ENCODE peak calls at places on chromosome 21, in five cellular contexts. One of them, this sample, is unnamed.

GRCh38 chr21:15063081-15063820 is 1.5 kb downstream of the NRIP1 start:
- DNase-seq in IMR-90: peak; percentile 18
- DNase-seq in body of pancreas: no peak
- DNase-seq in PC-3: peak; percentile 43
- DNase-seq in breast epithelium: no peak
- DNase-seq in this sample: no peak

GRCh38 chr21:15210235-15210678 is 145.5 kb upstream of the NRIP1 start:
- DNase-seq in IMR-90: no peak
- DNase-seq in body of pancreas: peak; percentile 56
- DNase-seq in PC-3: peak; percentile 94
- DNase-seq in breast epithelium: peak; percentile 22
- DNase-seq in this sample: peak; percentile 10

GRCh38 chr21:31110430-31110829 is 72.2 kb upstream of the KRTAP19-8 start:
- DNase-seq in IMR-90: no peak
- DNase-seq in body of pancreas: no peak
- DNase-seq in PC-3: no peak
- DNase-seq in breast epithelium: no peak
- DNase-seq in this sample: no peak

GRCh38 chr21:36246080-36246631 is 73.8 kb upstream of the MORC3 start:
- DNase-seq in IMR-90: no peak
- DNase-seq in body of pancreas: peak; percentile 37
- DNase-seq in PC-3: no peak
- DNase-seq in breast epithelium: peak; percentile 28
- DNase-seq in this sample: no peak

GRCh38 chr21:28421716-28422480 is 570.8 kb downstream of the LTN1 start:
- DNase-seq in IMR-90: peak; percentile 78
- DNase-seq in body of pancreas: no peak
- DNase-seq in PC-3: peak; percentile 58
- DNase-seq in breast epithelium: no peak
- DNase-seq in this sample: no peak

GRCh38 chr21:29540289-29540688 is 241.6 kb downstream of the BACH1 start:
- DNase-seq in IMR-90: peak; percentile 31
- DNase-seq in body of pancreas: no peak
- DNase-seq in PC-3: no peak
- DNase-seq in breast epithelium: no peak
- DNase-seq in this sample: no peak

GRCh38 chr21:32626633-32627196 is 14.5 kb upstream of the CFAP298 start:
- DNase-seq in IMR-90: peak; percentile 82
- DNase-seq in body of pancreas: no peak
- DNase-seq in PC-3: peak; percentile 19
- DNase-seq in breast epithelium: no peak
- DNase-seq in this sample: no peak

GRCh38 chr21:29290245-29290644 is 8.5 kb upstream of the BACH1 start:
- DNase-seq in IMR-90: no peak
- DNase-seq in body of pancreas: no peak
- DNase-seq in PC-3: no peak
- DNase-seq in breast epithelium: no peak
- DNase-seq in this sample: no peak

GRCh38 chr21:38384246-38384576 is 114.1 kb downstream of the ERG start:
- DNase-seq in IMR-90: no peak
- DNase-seq in body of pancreas: no peak
- DNase-seq in PC-3: no peak
- DNase-seq in breast epithelium: no peak
- DNase-seq in this sample: no peak
- H3K4me1 ChIP-seq in IMR-90: no peaks in the 10 kb centered on the region
- H3K4me1 ChIP-seq in body of pancreas: no peaks in the 10 kb centered on the region
- H3K4me1 ChIP-seq in PC-3: no peaks in the 10 kb centered on the region
- H3K4me1 ChIP-seq in breast epithelium: no peaks in the 10 kb centered on the region
- H3K4me1 ChIP-seq in this sample: peaks cover 10% of the 10 kb centered on the region

GRCh38 chr21:41948404-41948895 is 5.4 kb downstream of the C2CD2 start:
- DNase-seq in IMR-90: no peak
- DNase-seq in body of pancreas: no peak
- DNase-seq in PC-3: no peak
- DNase-seq in breast epithelium: no peak
- DNase-seq in this sample: no peak

GRCh38 chr21:41947596-41948403 is 6.0 kb downstream of the C2CD2 start:
- DNase-seq in IMR-90: peak; percentile 43
- DNase-seq in body of pancreas: no peak
- DNase-seq in PC-3: no peak
- DNase-seq in breast epithelium: no peak
- DNase-seq in this sample: peak; percentile 89

GRCh38 chr21:41945982-41946381 is 7.8 kb downstream of the C2CD2 start:
- DNase-seq in IMR-90: no peak
- DNase-seq in body of pancreas: no peak
- DNase-seq in PC-3: no peak
- DNase-seq in breast epithelium: no peak
- DNase-seq in this sample: no peak

GRCh38 chr21:41950941-41951408 is 2.8 kb downstream of the C2CD2 start:
- DNase-seq in IMR-90: no peak
- DNase-seq in body of pancreas: no peak
- DNase-seq in PC-3: no peak
- DNase-seq in breast epithelium: no peak
- DNase-seq in this sample: no peak

DNA sequence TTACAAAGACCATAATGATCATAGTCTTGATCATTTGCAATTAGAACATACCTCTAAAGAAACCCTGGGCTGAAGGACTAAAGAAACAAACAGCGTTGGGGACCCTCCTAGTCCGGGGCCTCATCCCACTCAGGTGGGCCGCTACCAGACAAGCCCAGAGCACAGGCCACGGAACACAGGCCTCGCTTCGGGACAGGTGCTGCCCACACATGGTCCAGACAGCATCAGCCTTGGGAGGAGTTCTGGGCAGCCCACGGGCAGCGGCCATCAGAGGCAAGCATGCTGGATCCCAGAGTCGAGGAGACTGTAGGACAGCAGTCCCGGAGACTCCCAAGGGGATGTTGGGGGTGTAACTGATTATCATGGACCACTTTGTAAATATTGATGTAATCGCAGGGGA is 4.9 kb downstream of the C2CD2 start:
- DNase-seq in IMR-90: no peak
- DNase-seq in body of pancreas: no peak
- DNase-seq in PC-3: no peak
- DNase-seq in breast epithelium: no peak
- DNase-seq in this sample: no peak
- H3K4me1 ChIP-seq in IMR-90: peaks cover 21% of the 10 kb centered on the region
- H3K4me1 ChIP-seq in body of pancreas: peaks cover 33% of the 10 kb centered on the region
- H3K4me1 ChIP-seq in PC-3: peaks cover 26% of the 10 kb centered on the region
- H3K4me1 ChIP-seq in breast epithelium: no peaks in the 10 kb centered on the region
- H3K4me1 ChIP-seq in this sample: peaks cover 28% of the 10 kb centered on the region

GRCh38 chr21:45114072-45114471 is 39.7 kb downstream of the ADARB1 start:
- DNase-seq in IMR-90: no peak
- DNase-seq in body of pancreas: no peak
- DNase-seq in PC-3: no peak
- DNase-seq in breast epithelium: no peak
- DNase-seq in this sample: no peak
- H3K4me1 ChIP-seq in IMR-90: peaks cover 16% of the 10 kb centered on the region
- H3K4me1 ChIP-seq in body of pancreas: no peaks in the 10 kb centered on the region
- H3K4me1 ChIP-seq in PC-3: no peaks in the 10 kb centered on the region
- H3K4me1 ChIP-seq in breast epithelium: no peaks in the 10 kb centered on the region
- H3K4me1 ChIP-seq in this sample: peaks cover 44% of the 10 kb centered on the region

DNA sequence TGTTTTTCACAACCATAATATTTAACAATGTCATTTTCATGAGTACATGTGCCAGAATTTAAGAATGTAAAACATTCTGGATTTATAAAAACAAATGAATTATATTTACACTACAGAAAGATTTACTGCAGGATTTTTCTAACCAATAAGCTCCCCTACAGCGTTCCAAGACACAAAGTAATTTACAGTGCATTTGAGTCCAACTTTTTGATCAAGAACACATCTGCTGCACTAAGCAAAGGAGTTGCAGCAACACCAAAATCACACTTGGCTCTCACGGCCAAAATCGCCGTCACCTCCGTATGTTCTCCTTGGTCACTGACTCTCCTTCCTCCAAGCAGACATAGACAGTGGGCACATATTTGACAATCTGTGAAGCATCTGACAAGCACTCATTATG is 7.7 kb downstream of the VPS26C start:
- DNase-seq in IMR-90: peak; percentile 8
- DNase-seq in body of pancreas: no peak
- DNase-seq in PC-3: no peak
- DNase-seq in breast epithelium: no peak
- DNase-seq in this sample: no peak
- H3K4me1 ChIP-seq in IMR-90: peaks cover 16% of the 10 kb centered on the region
- H3K4me1 ChIP-seq in body of pancreas: peaks cover 30% of the 10 kb centered on the region
- H3K4me1 ChIP-seq in PC-3: peaks cover 18% of the 10 kb centered on the region
- H3K4me1 ChIP-seq in breast epithelium: no peaks in the 10 kb centered on the region
- H3K4me1 ChIP-seq in this sample: peaks cover 20% of the 10 kb centered on the region

DNA sequence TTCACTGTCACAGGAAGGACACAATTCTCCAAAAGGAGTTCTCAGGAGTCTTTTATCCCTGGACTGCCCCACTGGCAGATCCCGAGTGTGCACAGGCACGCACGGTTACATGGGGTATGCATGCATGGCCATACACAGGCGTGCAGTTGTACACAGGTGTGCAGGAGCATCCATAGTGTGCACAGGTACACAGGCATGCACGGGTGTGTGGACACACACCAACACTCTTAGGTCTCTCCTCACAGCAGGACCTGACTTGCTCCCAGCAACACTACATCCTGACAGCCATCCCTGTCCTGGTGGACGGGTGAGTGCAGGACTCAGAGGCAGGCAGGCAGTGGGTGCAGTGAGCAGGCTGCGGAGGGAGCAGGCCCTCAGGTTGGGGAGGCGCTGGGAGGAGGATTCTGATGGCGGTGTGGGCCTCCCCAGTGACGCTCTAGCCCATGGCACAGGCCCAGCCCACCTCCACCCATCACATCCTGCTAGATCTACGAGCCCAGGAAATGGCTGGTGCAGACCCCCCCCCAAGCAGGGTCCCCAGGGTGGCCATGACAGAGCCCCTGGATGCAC is 28.4 kb downstream of the SLC19A1 start:
- DNase-seq in IMR-90: no peak
- DNase-seq in body of pancreas: no peak
- DNase-seq in PC-3: no peak
- DNase-seq in breast epithelium: no peak
- DNase-seq in this sample: no peak
- H3K4me1 ChIP-seq in IMR-90: no peaks in the 10 kb centered on the region
- H3K4me1 ChIP-seq in body of pancreas: peaks cover 30% of the 10 kb centered on the region
- H3K4me1 ChIP-seq in PC-3: peaks cover 34% of the 10 kb centered on the region
- H3K4me1 ChIP-seq in breast epithelium: peaks cover 20% of the 10 kb centered on the region
- H3K4me1 ChIP-seq in this sample: no peaks in the 10 kb centered on the region

GRCh38 chr21:34792504-34793089 is 123.8 kb downstream of the CLIC6 start:
- DNase-seq in IMR-90: no peak
- DNase-seq in body of pancreas: no peak
- DNase-seq in PC-3: no peak
- DNase-seq in breast epithelium: no peak
- DNase-seq in this sample: no peak

GRCh38 chr21:34796518-34797201 is 127.9 kb downstream of the CLIC6 start:
- DNase-seq in IMR-90: no peak
- DNase-seq in body of pancreas: no peak
- DNase-seq in PC-3: peak; percentile 26
- DNase-seq in breast epithelium: no peak
- DNase-seq in this sample: no peak

GRCh38 chr21:34795152-34796141 is 126.7 kb downstream of the CLIC6 start:
- DNase-seq in IMR-90: peak; percentile 77
- DNase-seq in body of pancreas: peak; percentile 38
- DNase-seq in PC-3: peak; percentile 92
- DNase-seq in breast epithelium: peak; percentile 58
- DNase-seq in this sample: no peak

GRCh38 chr21:34793471-34793870 is 124.7 kb downstream of the CLIC6 start:
- DNase-seq in IMR-90: no peak
- DNase-seq in body of pancreas: no peak
- DNase-seq in PC-3: no peak
- DNase-seq in breast epithelium: no peak
- DNase-seq in this sample: no peak

DNA sequence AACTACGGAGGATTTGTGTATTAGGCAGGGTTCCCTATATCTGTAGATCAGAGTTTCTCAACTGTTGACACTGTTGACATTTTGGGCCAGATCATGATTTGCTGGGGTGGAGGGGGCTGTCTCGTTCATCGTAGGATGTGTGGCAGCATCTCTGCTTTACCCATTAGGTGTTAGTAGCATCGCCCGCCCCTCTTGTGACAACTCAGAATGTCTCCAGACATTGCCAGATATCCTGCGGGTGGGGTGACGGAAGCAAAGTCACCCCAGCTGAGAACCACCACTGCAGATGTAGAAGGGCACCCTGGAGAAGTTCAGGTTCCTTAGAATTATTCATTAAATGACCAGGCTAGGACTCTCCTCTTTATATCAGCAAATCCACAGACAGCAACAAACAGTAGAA is 125.9 kb downstream of the CLIC6 start:
- DNase-seq in IMR-90: no peak
- DNase-seq in body of pancreas: no peak
- DNase-seq in PC-3: no peak
- DNase-seq in breast epithelium: no peak
- DNase-seq in this sample: no peak
- H3K4me1 ChIP-seq in IMR-90: peaks cover 24% of the 10 kb centered on the region
- H3K4me1 ChIP-seq in body of pancreas: peaks cover 24% of the 10 kb centered on the region
- H3K4me1 ChIP-seq in PC-3: peaks cover 46% of the 10 kb centered on the region
- H3K4me1 ChIP-seq in breast epithelium: peaks cover 39% of the 10 kb centered on the region
- H3K4me1 ChIP-seq in this sample: no peaks in the 10 kb centered on the region

DNA sequence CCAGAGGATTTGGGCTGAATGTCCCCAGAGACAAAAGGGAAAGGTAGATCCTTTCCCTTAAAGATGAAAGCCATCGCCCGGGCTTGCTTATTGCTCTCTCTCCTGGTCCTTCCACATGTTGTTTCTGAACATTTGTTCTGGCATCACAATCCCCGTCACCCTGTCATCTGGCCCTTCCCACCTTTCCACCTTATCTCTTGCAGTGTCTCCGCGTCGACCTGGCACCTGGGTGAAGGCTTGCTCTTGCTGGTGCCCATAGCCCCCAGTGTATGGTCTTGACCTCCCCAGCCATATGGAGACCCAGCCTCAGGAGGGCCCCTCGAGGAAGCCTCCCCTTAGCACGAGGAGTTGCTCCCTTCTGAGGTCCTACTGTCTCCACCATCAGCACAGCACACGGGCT is 64.6 kb downstream of the ATP5PO start:
- DNase-seq in IMR-90: no peak
- DNase-seq in body of pancreas: no peak
- DNase-seq in PC-3: no peak
- DNase-seq in breast epithelium: no peak
- DNase-seq in this sample: no peak
- H3K4me1 ChIP-seq in IMR-90: no peaks in the 10 kb centered on the region
- H3K4me1 ChIP-seq in body of pancreas: no peaks in the 10 kb centered on the region
- H3K4me1 ChIP-seq in PC-3: peaks cover 27% of the 10 kb centered on the region
- H3K4me1 ChIP-seq in breast epithelium: no peaks in the 10 kb centered on the region
- H3K4me1 ChIP-seq in this sample: no peaks in the 10 kb centered on the region

GRCh38 chr21:38311765-38312164 is 55.0 kb downstream of the KCNJ15 start:
- DNase-seq in IMR-90: no peak
- DNase-seq in body of pancreas: no peak
- DNase-seq in PC-3: no peak
- DNase-seq in breast epithelium: no peak
- DNase-seq in this sample: no peak
- H3K4me1 ChIP-seq in IMR-90: peaks cover 6% of the 10 kb centered on the region
- H3K4me1 ChIP-seq in body of pancreas: peaks cover 14% of the 10 kb centered on the region
- H3K4me1 ChIP-seq in PC-3: peaks cover 3% of the 10 kb centered on the region
- H3K4me1 ChIP-seq in breast epithelium: no peaks in the 10 kb centered on the region
- H3K4me1 ChIP-seq in this sample: no peaks in the 10 kb centered on the region

This sample was measured in ascending aorta.